ENCODE peak calls at places on chromosome 12, in seven cellular contexts. K, T, H, U, A, V and E are unnamed samples.

GRCh38 chr12:15592934-15593333 is 196.3 kb downstream of the EPS8 start:
- DNase-seq in K (no peak), T (no peak), H (no peak), U (no peak), A (peak), V (no peak), E (no peak)

GRCh38 chr12:100908501-100908900 is 113.9 kb downstream of the ANO4 start:
- DNase-seq in K (no peak), T (peak), H (no peak), U (no peak), A (peak), V (no peak), E (no peak)

GRCh38 chr12:90741611-90742010 is 213.4 kb downstream of the CCER1 start:
- DNase-seq in K (no peak), T (no peak), H (no peak), U (peak), A (no peak), V (no peak), E (no peak)

GRCh38 chr12:14995583-14996425 is 23.0 kb downstream of the PDE6H start:
- DNase-seq in K (no peak), T (peak), H (no peak), U (no peak), A (peak), V (no peak), E (no peak)

GRCh38 chr12:127362121-127362520 is 904.8 kb upstream of the TMEM132C start:
- DNase-seq in K (no peak), T (no peak), H (no peak), U (no peak), A (no peak), V (no peak), E (no peak)

GRCh38 chr12:47858511-47859266 is 39.0 kb upstream of the HDAC7 start:
- DNase-seq in K (no peak), T (no peak), H (no peak), U (no peak), A (no peak), V (no peak), E (no peak)

GRCh38 chr12:91986084-91986483 is 159.6 kb downstream of the BTG1 start:
- DNase-seq in K (no peak), T (no peak), H (no peak), U (no peak), A (peak), V (no peak), E (no peak)

GRCh38 chr12:69068431-69068830 is 135.5 kb upstream of the CPM start:
- DNase-seq in K (no peak), T (peak), H (peak), U (no peak), A (peak), V (no peak), E (no peak)

GRCh38 chr12:76820888-76821482 is 57.1 kb downstream of the ZDHHC17 start:
- DNase-seq in K (no peak), T (peak), H (no peak), U (peak), A (peak), V (no peak), E (no peak)

GRCh38 chr12:85626031-85626781 is 210.0 kb downstream of the RASSF9 start:
- DNase-seq in K (no peak), T (peak), H (no peak), U (no peak), A (peak), V (no peak), E (no peak)

GRCh38 chr12:71708658-71709057 is 22.8 kb downstream of the TMEM19 start:
- DNase-seq in K (no peak), T (no peak), H (no peak), U (no peak), A (peak), V (no peak), E (no peak)

GRCh38 chr12:58204086-58204485 is 262.7 kb downstream of the ATP23 start:
- DNase-seq in K (no peak), T (peak), H (no peak), U (no peak), A (peak), V (no peak), E (no peak)

GRCh38 chr12:25130741-25131188 is 64.2 kb downstream of the DNAI7 start:
- DNase-seq in K (no peak), T (peak), H (no peak), U (no peak), A (peak), V (no peak), E (no peak)